ENCODE peak calls at places on chromosomes 16 and 17, in four cellular contexts. One of them, this sample, is unnamed.

GRCh38 chr17:56602292-56603130 is 9.0 kb downstream of the NOG start:
- DNase-seq in iPS-NIHi11: no peak
- DNase-seq in NCI-H510A: no peak
- DNase-seq in AG08395: no peak
- DNase-seq in this sample: no peak

GRCh38 chr16:83245061-83245460 is 562.7 kb upstream of the HSBP1 start:
- DNase-seq in iPS-NIHi11: no peak
- DNase-seq in NCI-H510A: no peak
- DNase-seq in AG08395: no peak
- DNase-seq in this sample: no peak

GRCh38 chr17:34637548-34638525 is 58.5 kb downstream of the TMEM132E start:
- DNase-seq in iPS-NIHi11: peak
- DNase-seq in NCI-H510A: no peak
- DNase-seq in AG08395: peak
- DNase-seq in this sample: peak

GRCh38 chr17:49358638-49359247 is 3.3 kb downstream of the ZNF652 start:
- DNase-seq in iPS-NIHi11: no peak
- DNase-seq in NCI-H510A: no peak
- DNase-seq in AG08395: no peak
- DNase-seq in this sample: no peak

GRCh38 chr16:30785126-30786106 is 1.6 kb downstream of the ZNF629 start:
- DNase-seq in iPS-NIHi11: no peak
- DNase-seq in NCI-H510A: no peak
- DNase-seq in AG08395: no peak
- DNase-seq in this sample: no peak

GRCh38 chr17:61583660-61584264 is 7.3 kb downstream of the NACA2 start:
- DNase-seq in iPS-NIHi11: no peak
- DNase-seq in NCI-H510A: no peak
- DNase-seq in AG08395: no peak
- DNase-seq in this sample: no peak

GRCh38 chr17:65564793-65565192 is 3.3 kb upstream of the AXIN2 start:
- DNase-seq in iPS-NIHi11: no peak
- DNase-seq in NCI-H510A: peak
- DNase-seq in AG08395: no peak
- DNase-seq in this sample: no peak

GRCh38 chr16:733382-734207 is 6.7 kb downstream of the HAGHL start:
- DNase-seq in iPS-NIHi11: peak
- DNase-seq in NCI-H510A: no peak
- DNase-seq in AG08395: no peak
- DNase-seq in this sample: peak

GRCh38 chr17:76461765-76462555 is 5.4 kb upstream of the AANAT start:
- DNase-seq in iPS-NIHi11: no peak
- DNase-seq in NCI-H510A: no peak
- DNase-seq in AG08395: peak
- DNase-seq in this sample: no peak

GRCh38 chr17:50668025-50668837 is 33.5 kb downstream of the ABCC3 start:
- DNase-seq in iPS-NIHi11: peak
- DNase-seq in NCI-H510A: no peak
- DNase-seq in AG08395: peak
- DNase-seq in this sample: no peak

GRCh38 chr16:8958344-8958808 is 5.3 kb downstream of the USP7 start:
- DNase-seq in iPS-NIHi11: no peak
- DNase-seq in NCI-H510A: no peak
- DNase-seq in AG08395: peak
- DNase-seq in this sample: peak

GRCh38 chr17:18976201-18976600 is 24.2 kb downstream of the SLC5A10 start:
- DNase-seq in iPS-NIHi11: no peak
- DNase-seq in NCI-H510A: no peak
- DNase-seq in AG08395: no peak
- DNase-seq in this sample: no peak

GRCh38 chr17:76217081-76217480 is 23.2 kb downstream of the RNF157 start:
- DNase-seq in iPS-NIHi11: no peak
- DNase-seq in NCI-H510A: no peak
- DNase-seq in AG08395: no peak
- DNase-seq in this sample: no peak

GRCh38 chr16:49696414-49697101 is 159.4 kb downstream of the ZNF423 start:
- DNase-seq in iPS-NIHi11: peak
- DNase-seq in NCI-H510A: no peak
- DNase-seq in AG08395: no peak
- DNase-seq in this sample: no peak

GRCh38 chr16:22063888-22064467 is 28.4 kb upstream of the VWA3A start:
- DNase-seq in iPS-NIHi11: no peak
- DNase-seq in NCI-H510A: no peak
- DNase-seq in AG08395: no peak
- DNase-seq in this sample: no peak

GRCh38 chr17:7479389-7480192 is at the start of gene ZBTB4:
- DNase-seq in iPS-NIHi11: peak
- DNase-seq in NCI-H510A: peak
- DNase-seq in AG08395: peak
- DNase-seq in this sample: no peak

GRCh38 chr16:87541882-87542234 is 49.0 kb upstream of the ZCCHC14 start:
- DNase-seq in iPS-NIHi11: no peak
- DNase-seq in NCI-H510A: no peak
- DNase-seq in AG08395: peak
- DNase-seq in this sample: no peak

GRCh38 chr16:55499951-55500350 is 8.9 kb upstream of the LPCAT2 start:
- DNase-seq in iPS-NIHi11: no peak
- DNase-seq in NCI-H510A: no peak
- DNase-seq in AG08395: peak
- DNase-seq in this sample: peak

GRCh38 chr16:88368036-88368435 is 14.7 kb upstream of the ZNF469 start:
- DNase-seq in iPS-NIHi11: no peak
- DNase-seq in NCI-H510A: no peak
- DNase-seq in AG08395: no peak
- DNase-seq in this sample: no peak

GRCh38 chr16:48384982-48385271 is 286 bp downstream of the SIAH1 start:
- DNase-seq in iPS-NIHi11: no peak
- DNase-seq in NCI-H510A: peak
- DNase-seq in AG08395: no peak
- DNase-seq in this sample: no peak

GRCh38 chr17:28499366-28499668 is 6.8 kb upstream of the FOXN1 start:
- DNase-seq in iPS-NIHi11: no peak
- DNase-seq in NCI-H510A: peak
- DNase-seq in AG08395: no peak
- DNase-seq in this sample: no peak

GRCh38 chr16:14300631-14301149 is 229.6 kb downstream of the MRTFB start:
- DNase-seq in iPS-NIHi11: peak
- DNase-seq in NCI-H510A: peak
- DNase-seq in AG08395: peak
- DNase-seq in this sample: peak

GRCh38 chr16:48887646-48888045 is 277.7 kb upstream of the N4BP1 start:
- DNase-seq in iPS-NIHi11: no peak
- DNase-seq in NCI-H510A: no peak
- DNase-seq in AG08395: no peak
- DNase-seq in this sample: no peak

GRCh38 chr17:74970395-74970794 is 2.2 kb downstream of the HID1 start:
- DNase-seq in iPS-NIHi11: no peak
- DNase-seq in NCI-H510A: no peak
- DNase-seq in AG08395: no peak
- DNase-seq in this sample: no peak

GRCh38 chr17:17119533-17119932 is 77.3 kb downstream of the MPRIP start:
- DNase-seq in iPS-NIHi11: no peak
- DNase-seq in NCI-H510A: no peak
- DNase-seq in AG08395: peak
- DNase-seq in this sample: no peak

GRCh38 chr16:80120899-80121521 is 419.8 kb upstream of the DYNLRB2 start:
- DNase-seq in iPS-NIHi11: no peak
- DNase-seq in NCI-H510A: no peak
- DNase-seq in AG08395: no peak
- DNase-seq in this sample: no peak

GRCh38 chr17:72714357-72714966 is 378.0 kb downstream of the SLC39A11 start:
- DNase-seq in iPS-NIHi11: no peak
- DNase-seq in NCI-H510A: no peak
- DNase-seq in AG08395: no peak
- DNase-seq in this sample: no peak

GRCh38 chr17:75634376-75634740 is 1.1 kb downstream of the SMIM5 start:
- DNase-seq in iPS-NIHi11: no peak
- DNase-seq in NCI-H510A: no peak
- DNase-seq in AG08395: no peak
- DNase-seq in this sample: no peak

GRCh38 chr16:8858994-8859912 is 9.6 kb downstream of the CARHSP1 start:
- DNase-seq in iPS-NIHi11: no peak
- DNase-seq in NCI-H510A: no peak
- DNase-seq in AG08395: no peak
- DNase-seq in this sample: no peak

GRCh38 chr17:13918247-13918646 is 151.1 kb upstream of the COX10 start:
- DNase-seq in iPS-NIHi11: no peak
- DNase-seq in NCI-H510A: no peak
- DNase-seq in AG08395: no peak
- DNase-seq in this sample: no peak

GRCh38 chr16:65788434-65789147 is 577.9 kb upstream of the CDH5 start:
- DNase-seq in iPS-NIHi11: no peak
- DNase-seq in NCI-H510A: no peak
- DNase-seq in AG08395: no peak
- DNase-seq in this sample: no peak

GRCh38 chr17:59707971-59708425 is 544 bp downstream of the VMP1 start:
- DNase-seq in iPS-NIHi11: no peak
- DNase-seq in NCI-H510A: peak
- DNase-seq in AG08395: peak
- DNase-seq in this sample: no peak

GRCh38 chr16:81284995-81285600 is 29.7 kb upstream of the GAN start:
- DNase-seq in iPS-NIHi11: no peak
- DNase-seq in NCI-H510A: no peak
- DNase-seq in AG08395: no peak
- DNase-seq in this sample: no peak

GRCh38 chr17:48628641-48629410 is 2.7 kb upstream of the HOXB9 start:
- DNase-seq in iPS-NIHi11: no peak
- DNase-seq in NCI-H510A: no peak
- DNase-seq in AG08395: no peak
- DNase-seq in this sample: peak

GRCh38 chr17:14138649-14139048 is 69.3 kb downstream of the COX10 start:
- DNase-seq in iPS-NIHi11: no peak
- DNase-seq in NCI-H510A: no peak
- DNase-seq in AG08395: no peak
- DNase-seq in this sample: no peak

GRCh38 chr16:31451201-31451600 is 8.1 kb upstream of the ARMC5 start:
- DNase-seq in iPS-NIHi11: no peak
- DNase-seq in NCI-H510A: no peak
- DNase-seq in AG08395: no peak
- DNase-seq in this sample: no peak

GRCh38 chr17:61385869-61386245 is 13.8 kb upstream of the TBX2 start:
- DNase-seq in iPS-NIHi11: no peak
- DNase-seq in NCI-H510A: no peak
- DNase-seq in AG08395: no peak
- DNase-seq in this sample: no peak

GRCh38 chr17:71494456-71494855 is 626.4 kb upstream of the SOX9 start:
- DNase-seq in iPS-NIHi11: peak
- DNase-seq in NCI-H510A: no peak
- DNase-seq in AG08395: peak
- DNase-seq in this sample: no peak

GRCh38 chr17:38749222-38750043 is 1.3 kb upstream of the PCGF2 start:
- DNase-seq in iPS-NIHi11: peak
- DNase-seq in NCI-H510A: peak
- DNase-seq in AG08395: peak
- DNase-seq in this sample: no peak